ENCODE peak calls at places on chromosomes 11 and 22, in nine cellular contexts. One of them, this sample, is unnamed.
A peak's percentile ranks its signal among the peaks of the same experiment; 100 is the strongest.

GRCh38 chr11:82719316-82719715 is 14.3 kb downstream of the FAM181B start:
- DNase-seq in spleen: no peak
- DNase-seq in SJSA1: no peak
- DNase-seq in HAP-1: no peak
- DNase-seq in body of pancreas: no peak
- DNase-seq in left ventricle myocardium inferior: no peak
- DNase-seq in aorta: no peak
- DNase-seq in tibial artery: no peak
- DNase-seq in IMR-90: no peak
- DNase-seq in this sample: no peak

GRCh38 chr11:95453616-95454118 is 222.7 kb upstream of the SESN3 start:
- DNase-seq in spleen: no peak
- DNase-seq in SJSA1: no peak
- DNase-seq in HAP-1: peak; percentile 85
- DNase-seq in body of pancreas: peak; percentile 33
- DNase-seq in left ventricle myocardium inferior: peak; percentile 61
- DNase-seq in aorta: peak; percentile 85
- DNase-seq in tibial artery: no peak
- DNase-seq in IMR-90: no peak
- DNase-seq in this sample: peak; percentile 50

GRCh38 chr22:20549232-20549841 is 41.9 kb downstream of the MED15 start:
- DNase-seq in spleen: peak; percentile 84
- DNase-seq in SJSA1: no peak
- DNase-seq in HAP-1: no peak
- DNase-seq in body of pancreas: no peak
- DNase-seq in left ventricle myocardium inferior: no peak
- DNase-seq in aorta: peak; percentile 72
- DNase-seq in tibial artery: no peak
- DNase-seq in IMR-90: no peak
- DNase-seq in this sample: no peak

GRCh38 chr11:19040051-19040450 is 20.5 kb downstream of the MRGPRX2 start:
- DNase-seq in spleen: no peak
- DNase-seq in SJSA1: no peak
- DNase-seq in HAP-1: no peak
- DNase-seq in body of pancreas: no peak
- DNase-seq in left ventricle myocardium inferior: no peak
- DNase-seq in aorta: no peak
- DNase-seq in tibial artery: no peak
- DNase-seq in IMR-90: no peak
- DNase-seq in this sample: no peak

GRCh38 chr11:12157241-12157661 is 46.9 kb downstream of the MICAL2 start:
- DNase-seq in spleen: no peak
- DNase-seq in SJSA1: no peak
- DNase-seq in HAP-1: no peak
- DNase-seq in body of pancreas: no peak
- DNase-seq in left ventricle myocardium inferior: no peak
- DNase-seq in aorta: no peak
- DNase-seq in tibial artery: no peak
- DNase-seq in IMR-90: peak; percentile 84
- DNase-seq in this sample: no peak

GRCh38 chr22:41862530-41863266 is 29.8 kb downstream of the SREBF2 start:
- DNase-seq in spleen: peak; percentile 81
- DNase-seq in SJSA1: no peak
- DNase-seq in HAP-1: no peak
- DNase-seq in body of pancreas: no peak
- DNase-seq in left ventricle myocardium inferior: no peak
- DNase-seq in aorta: no peak
- DNase-seq in tibial artery: no peak
- DNase-seq in IMR-90: peak; percentile 25
- DNase-seq in this sample: no peak

GRCh38 chr11:62727007-62727832 is at the start of gene HNRNPUL2:
- DNase-seq in spleen: peak; percentile 100
- DNase-seq in SJSA1: peak; percentile 100
- DNase-seq in HAP-1: peak; percentile 98
- DNase-seq in body of pancreas: peak; percentile 99
- DNase-seq in left ventricle myocardium inferior: peak; percentile 99
- DNase-seq in aorta: peak; percentile 99
- DNase-seq in tibial artery: peak; percentile 97
- DNase-seq in IMR-90: peak; percentile 99
- DNase-seq in this sample: peak; percentile 89

GRCh38 chr22:49825944-49826602 is 1.6 kb downstream of the BRD1 start:
- DNase-seq in spleen: peak; percentile 86
- DNase-seq in SJSA1: peak; percentile 40
- DNase-seq in HAP-1: peak; percentile 40
- DNase-seq in body of pancreas: no peak
- DNase-seq in left ventricle myocardium inferior: no peak
- DNase-seq in aorta: no peak
- DNase-seq in tibial artery: no peak
- DNase-seq in IMR-90: peak; percentile 72
- DNase-seq in this sample: no peak

GRCh38 chr11:7890417-7891179 is 40.5 kb downstream of the OR10A6 start:
- DNase-seq in spleen: no peak
- DNase-seq in SJSA1: no peak
- DNase-seq in HAP-1: no peak
- DNase-seq in body of pancreas: no peak
- DNase-seq in left ventricle myocardium inferior: no peak
- DNase-seq in aorta: no peak
- DNase-seq in tibial artery: no peak
- DNase-seq in IMR-90: no peak
- DNase-seq in this sample: no peak

GRCh38 chr22:46349238-46349637 is 13.7 kb downstream of the TRMU start:
- DNase-seq in spleen: peak; percentile 53
- DNase-seq in SJSA1: no peak
- DNase-seq in HAP-1: no peak
- DNase-seq in body of pancreas: peak; percentile 75
- DNase-seq in left ventricle myocardium inferior: no peak
- DNase-seq in aorta: peak; percentile 57
- DNase-seq in tibial artery: no peak
- DNase-seq in IMR-90: no peak
- DNase-seq in this sample: no peak

GRCh38 chr11:75246673-75247350 is 6.2 kb downstream of the TPBGL start:
- DNase-seq in spleen: peak; percentile 61
- DNase-seq in SJSA1: no peak
- DNase-seq in HAP-1: no peak
- DNase-seq in body of pancreas: no peak
- DNase-seq in left ventricle myocardium inferior: no peak
- DNase-seq in aorta: peak; percentile 51
- DNase-seq in tibial artery: peak; percentile 13
- DNase-seq in IMR-90: no peak
- DNase-seq in this sample: no peak

GRCh38 chr11:9774591-9775392 is 110.9 kb downstream of the SWAP70 start:
- DNase-seq in spleen: no peak
- DNase-seq in SJSA1: peak; percentile 84
- DNase-seq in HAP-1: no peak
- DNase-seq in body of pancreas: no peak
- DNase-seq in left ventricle myocardium inferior: no peak
- DNase-seq in aorta: no peak
- DNase-seq in tibial artery: no peak
- DNase-seq in IMR-90: peak; percentile 94
- DNase-seq in this sample: no peak

DNA sequence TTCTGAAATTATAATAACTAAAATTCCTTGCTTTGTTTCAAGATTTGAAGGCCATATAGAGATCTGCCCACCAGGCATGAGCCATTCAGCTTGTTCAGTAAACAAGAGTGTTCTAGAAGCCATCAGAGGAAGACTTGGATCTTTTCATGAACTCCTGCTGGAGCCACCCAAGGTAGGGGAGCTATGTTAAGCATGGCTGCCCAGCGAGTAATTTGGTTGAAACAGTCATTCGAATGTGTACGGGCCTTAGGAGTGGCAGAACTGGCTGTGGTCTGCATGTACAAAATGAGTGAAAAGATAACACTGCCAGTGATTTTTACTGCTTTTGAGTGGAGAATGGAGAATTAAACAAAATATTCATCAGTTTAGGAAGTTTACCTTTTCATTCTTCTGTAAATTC is 103.7 kb downstream of the PPP6R3 start:
- DNase-seq in spleen: no peak
- DNase-seq in SJSA1: no peak
- DNase-seq in HAP-1: no peak
- DNase-seq in body of pancreas: no peak
- DNase-seq in left ventricle myocardium inferior: no peak
- DNase-seq in aorta: no peak
- DNase-seq in tibial artery: no peak
- DNase-seq in IMR-90: no peak
- DNase-seq in this sample: no peak
- H3K36me3 ChIP-seq in spleen: no peaks in the 10 kb centered on the region
- H3K36me3 ChIP-seq in SJSA1: peaks cover 91% of the 10 kb centered on the region
- H3K36me3 ChIP-seq in HAP-1: peaks cover 46% of the 10 kb centered on the region
- H3K36me3 ChIP-seq in body of pancreas: no peaks in the 10 kb centered on the region
- H3K36me3 ChIP-seq in left ventricle myocardium inferior: peaks cover 72% of the 10 kb centered on the region
- H3K36me3 ChIP-seq in aorta: no peaks in the 10 kb centered on the region
- H3K36me3 ChIP-seq in tibial artery: peaks cover 49% of the 10 kb centered on the region
- H3K36me3 ChIP-seq in IMR-90: peaks cover 35% of the 10 kb centered on the region
- H3K36me3 ChIP-seq in this sample: peaks cover 15% of the 10 kb centered on the region

DNA sequence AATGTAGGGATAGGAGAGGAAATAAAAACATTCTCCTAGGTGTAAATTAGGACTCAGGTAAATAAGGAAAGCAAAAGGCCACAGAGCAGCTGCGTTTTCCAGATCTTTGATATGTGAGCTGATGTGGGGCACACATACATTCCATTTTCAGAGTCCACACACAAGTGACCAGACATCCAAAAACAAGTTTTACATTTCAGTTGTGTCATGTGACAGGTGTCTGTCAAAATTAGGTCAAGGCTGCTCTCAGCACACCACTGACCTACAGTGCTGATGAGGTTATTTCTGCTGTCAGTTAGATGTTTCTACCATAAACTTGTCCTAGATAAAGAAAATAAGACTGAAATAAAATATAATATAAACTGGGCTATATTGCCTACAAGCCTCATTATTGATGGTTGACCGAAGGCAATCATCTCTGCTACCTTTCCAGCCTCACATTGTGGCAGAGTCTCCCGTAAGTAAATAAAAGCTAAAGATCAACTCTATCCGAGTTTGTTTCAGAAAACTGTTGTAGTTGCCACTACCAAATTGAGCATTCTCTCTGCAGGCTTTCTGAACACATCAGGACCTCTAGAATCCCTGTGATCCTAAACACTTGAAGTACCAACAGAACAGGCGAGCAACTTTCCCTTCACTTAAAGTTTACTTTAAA is 7.9 kb downstream of the ARHGAP20 start:
- DNase-seq in spleen: no peak
- DNase-seq in SJSA1: no peak
- DNase-seq in HAP-1: no peak
- DNase-seq in body of pancreas: no peak
- DNase-seq in left ventricle myocardium inferior: no peak
- DNase-seq in aorta: no peak
- DNase-seq in tibial artery: no peak
- DNase-seq in IMR-90: no peak
- DNase-seq in this sample: no peak
- H3K36me3 ChIP-seq in spleen: no peaks in the 10 kb centered on the region
- H3K36me3 ChIP-seq in SJSA1: no peaks in the 10 kb centered on the region
- H3K36me3 ChIP-seq in HAP-1: no peaks in the 10 kb centered on the region
- H3K36me3 ChIP-seq in body of pancreas: no peaks in the 10 kb centered on the region
- H3K36me3 ChIP-seq in left ventricle myocardium inferior: no peaks in the 10 kb centered on the region
- H3K36me3 ChIP-seq in aorta: no peaks in the 10 kb centered on the region
- H3K36me3 ChIP-seq in tibial artery: no peaks in the 10 kb centered on the region
- H3K36me3 ChIP-seq in IMR-90: no peaks in the 10 kb centered on the region
- H3K36me3 ChIP-seq in this sample: no peaks in the 10 kb centered on the region

GRCh38 chr11:118522571-118523072 is 4.7 kb upstream of the TTC36 start:
- DNase-seq in spleen: no peak
- DNase-seq in SJSA1: no peak
- DNase-seq in HAP-1: peak; percentile 26
- DNase-seq in body of pancreas: no peak
- DNase-seq in left ventricle myocardium inferior: no peak
- DNase-seq in aorta: no peak
- DNase-seq in tibial artery: no peak
- DNase-seq in IMR-90: peak; percentile 30
- DNase-seq in this sample: no peak

GRCh38 chr11:118524356-118524755 is 2.9 kb upstream of the TTC36 start:
- DNase-seq in spleen: no peak
- DNase-seq in SJSA1: no peak
- DNase-seq in HAP-1: no peak
- DNase-seq in body of pancreas: no peak
- DNase-seq in left ventricle myocardium inferior: no peak
- DNase-seq in aorta: no peak
- DNase-seq in tibial artery: no peak
- DNase-seq in IMR-90: no peak
- DNase-seq in this sample: no peak

GRCh38 chr11:118524757-118525465 is 2.4 kb upstream of the TTC36 start:
- DNase-seq in spleen: no peak
- DNase-seq in SJSA1: no peak
- DNase-seq in HAP-1: no peak
- DNase-seq in body of pancreas: no peak
- DNase-seq in left ventricle myocardium inferior: no peak
- DNase-seq in aorta: no peak
- DNase-seq in tibial artery: no peak
- DNase-seq in IMR-90: no peak
- DNase-seq in this sample: no peak

GRCh38 chr11:118521892-118522311 is 5.4 kb upstream of the TTC36 start:
- DNase-seq in spleen: no peak
- DNase-seq in SJSA1: no peak
- DNase-seq in HAP-1: no peak
- DNase-seq in body of pancreas: no peak
- DNase-seq in left ventricle myocardium inferior: no peak
- DNase-seq in aorta: no peak
- DNase-seq in tibial artery: no peak
- DNase-seq in IMR-90: no peak
- DNase-seq in this sample: no peak

GRCh38 chr11:118519549-118519948 is 7.7 kb upstream of the TTC36 start:
- DNase-seq in spleen: no peak
- DNase-seq in SJSA1: no peak
- DNase-seq in HAP-1: no peak
- DNase-seq in body of pancreas: no peak
- DNase-seq in left ventricle myocardium inferior: no peak
- DNase-seq in aorta: no peak
- DNase-seq in tibial artery: no peak
- DNase-seq in IMR-90: no peak
- DNase-seq in this sample: no peak
- H3K36me3 ChIP-seq in spleen: peaks cover 2% of the 10 kb centered on the region
- H3K36me3 ChIP-seq in SJSA1: peaks cover 12% of the 10 kb centered on the region
- H3K36me3 ChIP-seq in HAP-1: peaks cover 86% of the 10 kb centered on the region
- H3K36me3 ChIP-seq in body of pancreas: no peaks in the 10 kb centered on the region
- H3K36me3 ChIP-seq in left ventricle myocardium inferior: peaks cover 93% of the 10 kb centered on the region
- H3K36me3 ChIP-seq in aorta: peaks cover 13% of the 10 kb centered on the region
- H3K36me3 ChIP-seq in tibial artery: peaks cover 93% of the 10 kb centered on the region
- H3K36me3 ChIP-seq in IMR-90: peaks cover 58% of the 10 kb centered on the region
- H3K36me3 ChIP-seq in this sample: peaks cover 30% of the 10 kb centered on the region

DNA sequence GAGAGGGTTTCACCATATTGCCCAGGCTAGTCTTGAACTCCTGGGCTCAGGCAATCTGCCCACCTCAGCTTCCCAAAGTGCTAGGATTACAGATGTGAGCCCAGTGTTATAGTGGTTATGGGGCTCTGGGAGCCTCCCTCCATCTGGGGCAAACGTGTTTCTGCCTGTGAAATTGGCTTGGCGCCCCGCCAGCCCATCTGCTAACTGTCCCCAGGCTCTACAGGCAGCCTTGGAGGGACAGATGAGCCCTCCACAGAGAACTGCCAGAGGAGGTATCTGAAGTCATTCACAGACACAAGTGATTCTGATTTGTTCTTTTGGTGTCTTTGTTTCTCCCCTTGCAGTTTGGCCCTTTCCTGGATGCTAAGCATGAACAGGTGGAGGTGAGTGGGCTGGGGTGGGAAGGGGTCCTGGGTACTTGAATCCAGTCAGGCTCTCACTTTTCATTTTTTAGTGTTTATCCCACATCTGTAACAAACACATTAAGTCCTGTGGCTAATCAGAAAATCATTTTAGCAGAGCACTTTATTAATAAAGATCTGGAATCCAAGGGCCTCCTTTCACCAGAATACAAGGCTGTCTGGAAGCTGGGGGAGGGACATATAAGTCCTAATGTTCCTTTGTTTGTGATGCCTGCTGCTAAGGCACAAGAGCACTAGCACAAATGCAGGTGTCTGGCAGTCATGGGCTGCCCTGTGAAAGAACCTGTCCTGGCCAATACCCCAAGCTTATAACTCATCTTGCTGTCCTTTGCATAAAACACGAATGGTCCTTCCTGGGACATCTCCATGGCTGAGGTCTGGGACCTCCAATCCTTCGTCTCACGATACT is 25.7 kb upstream of the CDC42EP2 start:
- DNase-seq in spleen: no peak
- DNase-seq in SJSA1: no peak
- DNase-seq in HAP-1: no peak
- DNase-seq in body of pancreas: no peak
- DNase-seq in left ventricle myocardium inferior: peak; percentile 76
- DNase-seq in aorta: no peak
- DNase-seq in tibial artery: no peak
- DNase-seq in IMR-90: no peak
- DNase-seq in this sample: no peak
- H3K36me3 ChIP-seq in spleen: peaks cover 3% of the 10 kb centered on the region
- H3K36me3 ChIP-seq in SJSA1: peaks cover 84% of the 10 kb centered on the region
- H3K36me3 ChIP-seq in HAP-1: peaks cover 92% of the 10 kb centered on the region
- H3K36me3 ChIP-seq in body of pancreas: no peaks in the 10 kb centered on the region
- H3K36me3 ChIP-seq in left ventricle myocardium inferior: peaks cover 10% of the 10 kb centered on the region
- H3K36me3 ChIP-seq in aorta: no peaks in the 10 kb centered on the region
- H3K36me3 ChIP-seq in tibial artery: peaks cover 9% of the 10 kb centered on the region
- H3K36me3 ChIP-seq in IMR-90: peaks cover 1% of the 10 kb centered on the region
- H3K36me3 ChIP-seq in this sample: peaks cover 4% of the 10 kb centered on the region